ENCODE peak calls at places on chromosomes 4 and X, in ten cellular contexts. E is aorta, K is GM23248, R is psoas muscle, Z is testis, C is pancreas, V is body of pancreas, N is AG04450, F is H1, W is IMR-90. A is an unnamed sample.
A peak's percentile ranks its signal among the peaks of the same experiment; 100 is the strongest.

GRCh38 chrX:136477026-136477425 is 10.7 kb upstream of the BRS3 start:
- DNase-seq in W (no peak), N (no peak), V (no peak), R (no peak), K (no peak), E (no peak), F (no peak), C (no peak), Z (no peak), A (no peak)

GRCh38 chr4:165872443-165873297 is at the start of gene TLL1:
- DNase-seq in V (peak; percentile 25), N (no peak), C (no peak), R (no peak), F (no peak), E (no peak), W (no peak), Z (peak; percentile 65), K (no peak), A (no peak)

GRCh38 chr4:152975615-152976465 is 39.7 kb downstream of the FHDC1 start:
- DNase-seq in Z (no peak), N (no peak), K (no peak), C (no peak), W (no peak), F (no peak), V (no peak), E (no peak), R (no peak), A (no peak)

GRCh38 chrX:154396948-154397887 is 959 bp upstream of the RPL10 start:
- DNase-seq in K (peak; percentile 81), R (peak; percentile 88), C (peak; percentile 94), N (no peak), Z (peak; percentile 55), V (peak; percentile 83), F (peak; percentile 72), W (peak; percentile 46), E (peak; percentile 88), A (peak; percentile 67)

GRCh38 chr4:54664400-54664799 is 6.6 kb downstream of the KIT start:
- DNase-seq in Z (no peak), K (no peak), F (no peak), N (no peak), E (no peak), R (no peak), W (no peak), C (no peak), V (no peak), A (no peak)

GRCh38 chrX:131792356-131792749 is 230.7 kb upstream of the STK26 start:
- DNase-seq in C (peak; percentile 88), N (no peak), W (peak; percentile 94), R (peak; percentile 91), K (no peak), V (peak; percentile 95), F (no peak), Z (peak; percentile 33), E (peak; percentile 93), A (peak; percentile 88)

GRCh38 chrX:117743469-117744251 is 372.9 kb downstream of the KLHL13 start:
- DNase-seq in E (no peak), Z (peak; percentile 20), F (no peak), N (no peak), V (peak; percentile 39), K (peak; percentile 6), R (no peak), C (no peak), W (peak; percentile 1), A (no peak)

GRCh38 chr4:115113382-115114106 is at the start of gene NDST4:
- DNase-seq in N (no peak), W (no peak), Z (peak; percentile 19), R (no peak), C (no peak), K (peak; percentile 54), E (no peak), F (no peak), V (no peak), A (no peak)

GRCh38 chrX:44874481-44875184 is 1.6 kb downstream of the KDM6A start:
- DNase-seq in W (peak; percentile 49), Z (peak; percentile 33), R (no peak), V (peak; percentile 45), E (no peak), F (no peak), N (no peak), K (peak; percentile 66), C (no peak), A (peak; percentile 55)

GRCh38 chr4:53131562-53131925 is 234.3 kb downstream of the SCFD2 start:
- DNase-seq in Z (no peak), N (no peak), C (no peak), R (no peak), F (no peak), K (no peak), W (no peak), E (no peak), V (no peak), A (no peak)

GRCh38 chr4:5636766-5637670 is 71.3 kb downstream of the EVC2 start:
- DNase-seq in N (no peak), Z (no peak), V (no peak), C (no peak), E (no peak), W (no peak), K (no peak), F (no peak), R (no peak), A (no peak)

GRCh38 chr4:169765845-169766244 is 8.1 kb upstream of the HPF1 start:
- DNase-seq in V (no peak), N (no peak), E (no peak), C (no peak), Z (no peak), K (no peak), F (peak; percentile 10), R (no peak), W (no peak), A (no peak)

GRCh38 chr4:47615385-47615784 is 130.3 kb downstream of the ATP10D start:
- DNase-seq in Z (no peak), N (no peak), C (no peak), R (no peak), K (peak; percentile 60), E (no peak), W (peak; percentile 63), F (no peak), V (no peak), A (no peak)

GRCh38 chr4:181504846-181505374 is 738.3 kb upstream of the TENM3 start:
- DNase-seq in E (no peak), Z (no peak), V (no peak), N (no peak), K (no peak), C (no peak), W (no peak), R (no peak), F (no peak), A (no peak)

GRCh38 chr4:98386-98785 is 25.9 kb upstream of the ZNF718 start:
- DNase-seq in Z (no peak), W (no peak), N (no peak), F (no peak), C (no peak), E (no peak), V (no peak), K (no peak), R (no peak), A (no peak)

GRCh38 chr4:99863-100262 is 24.4 kb upstream of the ZNF718 start:
- DNase-seq in C (no peak), V (no peak), N (no peak), R (no peak), Z (no peak), K (no peak), F (no peak), W (no peak), E (no peak), A (no peak)
- H3K9me3 ChIP-seq in C (peaks cover 3% of the 10 kb centered on the region), V (peaks cover 49% of the 10 kb centered on the region), N (peaks cover 49% of the 10 kb centered on the region), R (peaks cover 79% of the 10 kb centered on the region), Z (no peaks in the 10 kb centered on the region), K (peaks cover 7% of the 10 kb centered on the region), F (peaks cover 44% of the 10 kb centered on the region), W (peaks cover 44% of the 10 kb centered on the region), E (peaks cover 20% of the 10 kb centered on the region), A (peaks cover 5% of the 10 kb centered on the region)

DNA sequence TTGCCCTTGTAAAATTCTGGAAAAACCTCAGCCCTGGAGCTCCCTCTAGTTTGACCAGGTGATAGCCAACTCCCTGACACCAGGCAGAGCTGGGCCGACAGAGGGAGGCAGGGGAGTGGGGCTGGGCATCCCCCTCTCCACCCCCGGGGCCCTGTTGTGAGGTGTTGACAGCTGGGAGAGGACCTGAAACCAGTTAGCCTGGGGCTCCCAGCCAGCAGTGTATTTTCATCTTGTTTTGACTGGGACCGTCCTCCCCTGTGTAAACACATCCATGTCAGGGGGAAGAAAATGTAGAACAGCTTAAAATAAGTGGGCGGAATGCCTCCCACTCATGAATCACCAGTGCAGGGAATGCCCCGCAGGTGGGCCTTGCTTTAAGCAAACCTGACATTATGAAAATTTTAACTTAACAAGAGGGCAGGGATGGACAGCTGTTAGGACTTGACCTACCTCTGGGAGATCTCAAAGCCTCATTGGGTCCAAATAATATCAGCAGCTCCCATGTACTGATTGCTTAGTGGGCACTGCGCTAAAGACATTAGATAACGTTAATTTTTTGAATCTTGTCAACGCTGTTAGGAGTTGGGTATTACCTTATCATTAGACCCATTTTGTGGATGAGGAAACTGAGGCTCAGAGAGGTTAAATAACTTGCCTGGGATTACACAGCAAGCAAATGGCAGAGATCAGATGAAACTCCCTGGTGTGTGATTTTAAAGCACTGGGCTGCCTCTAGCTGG is 45.9 kb downstream of the TSC22D3 start:
- DNase-seq in Z (no peak), R (peak; percentile 83), N (no peak), V (no peak), K (no peak), W (no peak), F (no peak), C (peak; percentile 62), E (no peak), A (no peak)
- H3K27ac ChIP-seq in Z (peak overlapping the region; percentile 48), R (peak overlapping the region; percentile 81), N (no peak overlapping the region), V (peak overlapping the region; percentile 87), K (no peak overlapping the region), W (no peak overlapping the region), F (no peak overlapping the region), C (no peak overlapping the region), E (peak overlapping the region; percentile 80), A (no peak overlapping the region)

GRCh38 chr4:373062-373839 is 35.6 kb downstream of the ZNF141 start:
- DNase-seq in N (no peak), R (no peak), Z (no peak), F (no peak), V (no peak), C (no peak), K (no peak), E (no peak), W (no peak), A (no peak)

GRCh38 chr4:374298-375160 is 36.9 kb downstream of the ZNF141 start:
- DNase-seq in F (no peak), E (no peak), N (no peak), C (no peak), W (no peak), K (no peak), R (no peak), V (no peak), Z (no peak), A (no peak)
- H3K9me3 ChIP-seq in F (peaks cover 85% of the 10 kb centered on the region), E (peaks cover 21% of the 10 kb centered on the region), N (peaks cover 40% of the 10 kb centered on the region), C (peaks cover 39% of the 10 kb centered on the region), W (peaks cover 65% of the 10 kb centered on the region), K (peaks cover 39% of the 10 kb centered on the region), R (peaks cover 96% of the 10 kb centered on the region), V (peaks cover 66% of the 10 kb centered on the region), Z (no peaks in the 10 kb centered on the region), A (peaks cover 52% of the 10 kb centered on the region)

DNA sequence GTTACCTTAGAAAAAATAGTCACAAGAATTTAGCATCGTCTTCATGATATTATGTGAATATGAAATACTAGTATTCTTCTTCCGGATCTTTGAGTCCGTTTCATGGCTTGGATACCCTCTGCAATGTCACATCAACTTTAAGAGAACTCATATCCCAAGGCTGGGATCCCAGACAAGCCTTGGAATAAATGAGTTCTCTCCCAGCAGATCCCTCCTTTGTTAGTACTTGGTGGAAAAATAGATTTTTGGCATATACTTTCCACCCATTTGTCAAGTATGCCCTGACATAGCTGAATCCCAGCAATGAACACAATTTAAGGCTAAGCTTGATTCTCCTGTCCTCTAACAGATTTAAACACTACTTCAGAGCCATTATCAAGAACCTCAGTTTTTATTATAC is 144.5 kb downstream of the PPARGC1A start:
- DNase-seq in W (no peak), K (no peak), V (no peak), N (no peak), R (no peak), Z (no peak), F (no peak), C (no peak), E (no peak), A (no peak)
- H3K27ac ChIP-seq in W (no peak overlapping the region), K (no peak overlapping the region), V (no peak overlapping the region), N (no peak overlapping the region), R (no peak overlapping the region), Z (no peak overlapping the region), F (no peak overlapping the region), C (no peak overlapping the region), E (no peak overlapping the region), A (no peak overlapping the region)